ENCODE peak calls at places on chromosomes 12 and 14, in four cellular contexts. W is PC-3, G is uterus, C is fibroblast of lung. E is an unnamed sample. For H3K36me3, the result is how much of the 10 kb centered on the place peaks cover.

GRCh38 chr14:31243860-31244259 is 36.3 kb upstream of the HECTD1 start:
- DNase-seq in W (peak), G (no peak), C (no peak), E (no peak)

GRCh38 chr12:85627584-85627983 is 208.6 kb downstream of the RASSF9 start:
- DNase-seq in W (peak), G (no peak), C (peak), E (no peak)

GRCh38 chr12:111024205-111024794 is 103.9 kb upstream of the MYL2 start:
- DNase-seq in W (peak), G (no peak), C (peak), E (peak)

GRCh38 chr12:45674583-45674982 is 54.9 kb upstream of the ARID2 start:
- DNase-seq in W (peak), G (peak), C (peak), E (peak)

GRCh38 chr14:32657081-32657480 is 281.6 kb upstream of the NPAS3 start:
- DNase-seq in W (peak), G (no peak), C (peak), E (no peak)

GRCh38 chr14:64045091-64045490 is 192.3 kb downstream of the SYNE2 start:
- DNase-seq in W (no peak), G (no peak), C (no peak), E (no peak)

GRCh38 chr14:91873476-91874265 is 6.3 kb upstream of the TC2N start:
- DNase-seq in W (peak), G (no peak), C (peak), E (no peak)

GRCh38 chr12:2413999-2414792 is 361.4 kb downstream of the CACNA1C start:
- DNase-seq in W (no peak), G (no peak), C (no peak), E (peak)

GRCh38 chr12:127620956-127621355 is 646.0 kb upstream of the TMEM132C start:
- DNase-seq in W (no peak), G (no peak), C (no peak), E (no peak)

GRCh38 chr14:87443039-87443438 is 549.9 kb downstream of the GALC start:
- DNase-seq in W (no peak), G (no peak), C (no peak), E (no peak)

GRCh38 chr14:55715889-55716288 is 135.9 kb downstream of the KTN1 start:
- DNase-seq in W (no peak), G (no peak), C (peak), E (no peak)

GRCh38 chr14:55136241-55136640 is 7.2 kb downstream of the LGALS3 start:
- DNase-seq in W (no peak), G (no peak), C (peak), E (no peak)

GRCh38 chr12:24496755-24497154 is 452.1 kb downstream of the BCAT1 start:
- DNase-seq in W (no peak), G (no peak), C (peak), E (no peak)

GRCh38 chr14:58813745-58814144 is 176.0 kb downstream of the DACT1 start:
- DNase-seq in W (no peak), G (no peak), C (no peak), E (no peak)

GRCh38 chr12:55707841-55708694 is at the start of gene ITGA7:
- DNase-seq in W (peak), G (peak), C (no peak), E (peak)

GRCh38 chr12:81668475-81668874 is 90.7 kb downstream of the PPFIA2 start:
- DNase-seq in W (peak), G (no peak), C (peak), E (no peak)

GRCh38 chr14:79856357-79856756 is 354.9 kb downstream of the DIO2 start:
- DNase-seq in W (no peak), G (no peak), C (no peak), E (no peak)

GRCh38 chr12:114668905-114669304 is 15.1 kb downstream of the TBX3 start:
- DNase-seq in W (peak), G (no peak), C (no peak), E (no peak)

GRCh38 chr14:97155320-97155719 is 358.1 kb downstream of the VRK1 start:
- DNase-seq in W (no peak), G (no peak), C (no peak), E (no peak)

GRCh38 chr12:49482095-49483051 is 56.5 kb upstream of the KCNH3 start:
- DNase-seq in W (peak), G (no peak), C (no peak), E (no peak)

GRCh38 chr14:33342299-33342974 is 403.8 kb downstream of the NPAS3 start:
- DNase-seq in W (peak), G (no peak), C (no peak), E (no peak)

GRCh38 chr12:115810166-115810565 is 467.3 kb downstream of the MED13L start:
- DNase-seq in W (no peak), G (no peak), C (peak), E (no peak)

GRCh38 chr14:103899833-103900232 is 28.4 kb upstream of the TDRD9 start:
- DNase-seq in W (no peak), G (no peak), C (no peak), E (no peak)

GRCh38 chr12:122646568-122647220 is 56.5 kb downstream of the HCAR2 start:
- DNase-seq in W (peak), G (no peak), C (peak), E (no peak)

GRCh38 chr14:53652068-53652467 is 304.6 kb downstream of the BMP4 start:
- DNase-seq in W (no peak), G (no peak), C (no peak), E (no peak)

GRCh38 chr14:35374273-35374681 is 30.3 kb downstream of the NFKBIA start:
- DNase-seq in W (peak), G (peak), C (peak), E (no peak)

GRCh38 chr12:11968041-11968383 is 102.7 kb upstream of the BCL2L14 start:
- DNase-seq in W (no peak), G (no peak), C (no peak), E (no peak)

GRCh38 chr12:54394986-54395385 is 10.5 kb upstream of the ZNF385A start:
- DNase-seq in W (no peak), G (no peak), C (no peak), E (no peak)

DNA sequence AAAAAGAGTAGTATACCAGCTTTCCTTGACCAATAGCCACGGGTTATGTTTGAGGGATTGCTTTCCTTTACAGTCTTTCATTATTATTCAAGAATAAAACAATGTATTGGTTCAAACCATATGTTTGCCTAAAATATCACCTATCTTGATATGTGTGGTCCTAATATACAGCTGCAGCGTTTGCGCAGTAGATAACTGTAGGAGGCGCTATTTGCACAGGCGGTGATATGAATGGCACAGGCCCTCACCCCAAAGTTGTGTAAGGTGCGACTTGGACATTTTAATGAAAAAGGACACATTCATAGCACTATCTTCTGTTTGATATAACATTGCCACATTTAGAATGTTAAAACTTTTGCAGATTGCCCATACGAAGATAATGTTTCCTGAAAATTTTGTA is 298.4 kb downstream of the TRHDE start:
- DNase-seq in W (peak), G (no peak), C (no peak), E (no peak)
- TF ChIP-seq CTCF in W (peak), G (no peak), C (peak), E (peak)

DNA sequence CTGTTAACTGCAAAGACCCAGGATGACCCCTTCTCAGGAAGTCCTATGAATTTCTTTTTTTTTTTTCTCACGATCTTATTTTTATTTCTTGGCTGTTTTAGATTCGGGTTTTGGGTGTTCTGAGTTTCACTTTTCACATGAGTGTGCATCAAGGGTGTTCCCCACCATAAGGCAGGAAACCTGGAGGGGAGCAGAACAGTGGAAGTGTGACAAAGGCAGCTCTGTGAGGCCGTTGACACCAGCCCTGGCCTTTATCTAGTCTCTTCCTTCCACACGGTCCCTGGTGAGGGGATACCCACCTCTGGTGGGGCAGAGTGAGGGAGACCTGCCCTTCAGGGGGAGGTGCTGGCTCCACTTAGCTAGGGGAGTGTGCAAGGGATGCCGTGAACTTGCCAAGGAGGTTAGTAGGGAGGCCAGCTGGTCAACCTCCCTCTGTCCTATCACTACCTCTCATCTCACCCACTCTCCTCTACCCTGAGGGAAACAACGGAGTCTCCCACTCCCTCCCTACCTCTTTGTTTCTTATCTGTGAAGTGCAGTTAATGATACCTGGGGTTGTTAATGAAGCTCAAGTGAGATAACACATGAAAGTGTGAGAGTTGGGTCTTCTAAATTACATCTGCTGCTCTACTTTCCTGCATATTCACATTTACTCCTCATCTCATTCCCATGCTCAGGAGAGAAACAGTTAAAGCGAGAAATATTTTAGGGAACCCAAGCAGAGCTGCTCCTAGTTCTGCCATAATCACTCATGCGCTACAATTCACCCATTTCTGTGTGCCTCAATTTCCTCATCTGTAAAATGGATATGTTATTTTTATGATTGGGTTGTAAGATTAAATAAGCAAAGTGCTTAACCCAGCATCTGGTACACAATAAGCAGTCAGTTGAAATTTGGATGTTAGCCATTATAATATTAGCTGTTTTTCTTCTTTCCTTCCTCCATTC is 4.4 kb upstream of the GALNT6 start:
- DNase-seq in W (no peak), G (no peak), C (no peak), E (no peak)
- H3K4me3 ChIP-seq in W (no peak), G (no peak), C (no peak), E (no peak)

GRCh38 chr12:112586148-112586783 is 167.5 kb downstream of the PTPN11 start:
- DNase-seq in W (no peak), G (no peak), C (no peak), E (no peak)
- H3K36me3 ChIP-seq in W (under half), G (under half), C (under half), E (under half)

GRCh38 chr12:4779749-4780148 is 59.5 kb downstream of the GALNT8 start:
- DNase-seq in W (no peak), G (no peak), C (no peak), E (no peak)

GRCh38 chr12:4780624-4781023 is 60.4 kb downstream of the GALNT8 start:
- DNase-seq in W (no peak), G (no peak), C (no peak), E (no peak)

GRCh38 chr12:4771172-4771959 is 51.2 kb downstream of the GALNT8 start:
- DNase-seq in W (no peak), G (no peak), C (no peak), E (no peak)

GRCh38 chr12:4771960-4772566 is 51.9 kb downstream of the GALNT8 start:
- DNase-seq in W (no peak), G (no peak), C (no peak), E (no peak)

GRCh38 chr12:4775936-4776335 is 55.7 kb downstream of the GALNT8 start:
- DNase-seq in W (no peak), G (no peak), C (no peak), E (no peak)
- TF ChIP-seq CTCF in W (no peak), G (no peak), C (no peak), E (no peak)

DNA sequence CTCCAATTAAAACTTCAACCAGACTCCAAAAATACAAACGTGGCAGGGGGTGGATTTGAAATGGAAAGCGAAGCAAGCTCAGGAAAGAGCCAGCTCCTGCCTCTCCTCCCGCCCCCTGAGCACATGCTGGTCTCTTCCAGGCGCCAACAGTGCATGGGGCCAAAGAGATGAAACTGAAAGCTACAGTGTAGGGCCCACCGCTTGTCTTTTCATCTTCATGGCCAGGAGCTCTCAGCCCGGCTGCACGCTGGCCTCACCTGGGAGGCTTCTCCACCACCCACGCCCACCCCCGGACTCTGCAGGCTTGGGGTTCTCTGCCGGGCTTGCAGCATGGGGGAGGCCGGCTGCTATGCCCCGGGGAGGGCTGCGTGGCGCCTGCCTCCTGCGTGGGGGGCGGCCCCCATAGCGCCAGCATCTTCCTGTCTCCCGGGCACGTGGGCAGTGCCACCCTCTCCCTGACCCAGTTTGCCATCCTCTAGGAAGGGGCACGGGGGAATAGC is 2.0 kb downstream of the RIMBP2 start:
- DNase-seq in W (no peak), G (peak), C (no peak), E (no peak)
- H3K4me3 ChIP-seq in W (no peak), G (peak), C (no peak), E (peak)

GRCh38 chr14:56807586-56808168 is 2.6 kb downstream of the OTX2 start:
- DNase-seq in W (no peak), G (no peak), C (no peak), E (no peak)

GRCh38 chr14:56805201-56805991 is 4.9 kb downstream of the OTX2 start:
- DNase-seq in W (no peak), G (no peak), C (no peak), E (no peak)

GRCh38 chr14:56803816-56804535 is 6.3 kb downstream of the OTX2 start:
- DNase-seq in W (no peak), G (no peak), C (no peak), E (no peak)

GRCh38 chr14:56808314-56809201 is 1.7 kb downstream of the OTX2 start:
- DNase-seq in W (no peak), G (no peak), C (no peak), E (no peak)

GRCh38 chr14:56805992-56806737 is 4.1 kb downstream of the OTX2 start:
- DNase-seq in W (no peak), G (no peak), C (no peak), E (no peak)
- H3K36me3 ChIP-seq in W (under half), G (under half), C (under half), E (under half)

DNA sequence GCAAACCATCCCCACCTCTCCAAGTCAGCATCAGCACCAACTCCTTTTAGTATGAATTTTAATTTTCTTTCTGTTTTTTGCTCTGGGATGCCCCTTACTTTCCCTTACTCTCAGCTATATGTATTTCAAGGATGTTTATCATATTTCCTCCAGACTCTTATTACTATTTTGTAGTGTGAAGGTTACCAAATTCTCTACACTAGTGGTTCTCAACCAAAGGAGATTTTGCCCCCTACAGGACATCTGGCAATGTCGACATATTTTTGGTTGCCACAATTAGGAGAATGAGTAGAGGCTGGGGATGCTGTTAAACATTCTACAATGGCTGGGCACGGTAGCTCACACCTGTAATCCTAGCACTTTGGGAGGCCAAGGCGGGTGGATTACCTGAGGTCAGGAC is 29.1 kb upstream of the SOS2 start:
- DNase-seq in W (peak), G (no peak), C (peak), E (no peak)
- TF ChIP-seq CTCF in W (peak), G (no peak), C (peak), E (peak)

GRCh38 chr12:50507930-50508329 is 3.1 kb downstream of the DIP2B start:
- DNase-seq in W (no peak), G (no peak), C (no peak), E (no peak)
- H3K4me3 ChIP-seq in W (peak), G (no peak), C (no peak), E (no peak)

GRCh38 chr12:109111775-109112491 is 4.5 kb upstream of the ACACB start:
- DNase-seq in W (peak), G (peak), C (peak), E (peak)
- H3K36me3 ChIP-seq in W (under half), G (under half), C (under half), E (under half)